ENCODE peak calls at places on chromosome 6, in four cellular contexts. One of them, this sample, is unnamed.

GRCh38 chr6:11436508-11437096 is 100.9 kb upstream of the TMEM170B start:
- DNase-seq in body of pancreas: no peak
- DNase-seq in psoas muscle: no peak
- DNase-seq in AG04450: no peak
- DNase-seq in this sample: no peak

GRCh38 chr6:139752086-139752485 is 377.6 kb upstream of the CITED2 start:
- DNase-seq in body of pancreas: no peak
- DNase-seq in psoas muscle: no peak
- DNase-seq in AG04450: no peak
- DNase-seq in this sample: no peak

GRCh38 chr6:30020629-30021028 is 40.4 kb upstream of the POLR1H start:
- DNase-seq in body of pancreas: no peak
- DNase-seq in psoas muscle: no peak
- DNase-seq in AG04450: no peak
- DNase-seq in this sample: no peak

GRCh38 chr6:136959471-136959891 is 37.4 kb downstream of the SLC35D3 start:
- DNase-seq in body of pancreas: peak
- DNase-seq in psoas muscle: no peak
- DNase-seq in AG04450: no peak
- DNase-seq in this sample: no peak

GRCh38 chr6:164063346-164063745 is 648.8 kb downstream of the QKI start:
- DNase-seq in body of pancreas: no peak
- DNase-seq in psoas muscle: no peak
- DNase-seq in AG04450: no peak
- DNase-seq in this sample: no peak

GRCh38 chr6:26157838-26158580 is 70.8 kb downstream of the HFE start:
- DNase-seq in body of pancreas: peak
- DNase-seq in psoas muscle: peak
- DNase-seq in AG04450: peak
- DNase-seq in this sample: peak

GRCh38 chr6:169723991-169724553 is at the start of gene PHF10:
- DNase-seq in body of pancreas: peak
- DNase-seq in psoas muscle: peak
- DNase-seq in AG04450: no peak
- DNase-seq in this sample: peak

GRCh38 chr6:125886914-125887313 is 69.7 kb upstream of the HINT3 start:
- DNase-seq in body of pancreas: no peak
- DNase-seq in psoas muscle: no peak
- DNase-seq in AG04450: no peak
- DNase-seq in this sample: no peak

GRCh38 chr6:111731404-111732195 is 125.9 kb upstream of the TRAF3IP2 start:
- DNase-seq in body of pancreas: no peak
- DNase-seq in psoas muscle: no peak
- DNase-seq in AG04450: no peak
- DNase-seq in this sample: no peak

GRCh38 chr6:158232445-158233213 is 64.5 kb downstream of the GTF2H5 start:
- DNase-seq in body of pancreas: peak
- DNase-seq in psoas muscle: peak
- DNase-seq in AG04450: no peak
- DNase-seq in this sample: peak

GRCh38 chr6:111238464-111239119 is 151.3 kb downstream of the SLC16A10 start:
- DNase-seq in body of pancreas: no peak
- DNase-seq in psoas muscle: no peak
- DNase-seq in AG04450: no peak
- DNase-seq in this sample: no peak

GRCh38 chr6:6836609-6837406 is 248.3 kb downstream of the LY86 start:
- DNase-seq in body of pancreas: no peak
- DNase-seq in psoas muscle: no peak
- DNase-seq in AG04450: no peak
- DNase-seq in this sample: no peak

GRCh38 chr6:44078795-44079671 is 48.2 kb downstream of the MRPL14 start:
- DNase-seq in body of pancreas: peak
- DNase-seq in psoas muscle: peak
- DNase-seq in AG04450: no peak
- DNase-seq in this sample: no peak

GRCh38 chr6:16929814-16930213 is 168.6 kb upstream of the ATXN1 start:
- DNase-seq in body of pancreas: no peak
- DNase-seq in psoas muscle: no peak
- DNase-seq in AG04450: peak
- DNase-seq in this sample: no peak

GRCh38 chr6:166618866-166619761 is 7.9 kb downstream of the RPS6KA2 start:
- DNase-seq in body of pancreas: no peak
- DNase-seq in psoas muscle: no peak
- DNase-seq in AG04450: no peak
- DNase-seq in this sample: no peak

GRCh38 chr6:167150815-167151557 is 6.8 kb downstream of the GPR31 start:
- DNase-seq in body of pancreas: no peak
- DNase-seq in psoas muscle: no peak
- DNase-seq in AG04450: no peak
- DNase-seq in this sample: no peak

GRCh38 chr6:17281100-17281496 is at the start of gene RBM24:
- DNase-seq in body of pancreas: peak
- DNase-seq in psoas muscle: peak
- DNase-seq in AG04450: peak
- DNase-seq in this sample: peak

DNA sequence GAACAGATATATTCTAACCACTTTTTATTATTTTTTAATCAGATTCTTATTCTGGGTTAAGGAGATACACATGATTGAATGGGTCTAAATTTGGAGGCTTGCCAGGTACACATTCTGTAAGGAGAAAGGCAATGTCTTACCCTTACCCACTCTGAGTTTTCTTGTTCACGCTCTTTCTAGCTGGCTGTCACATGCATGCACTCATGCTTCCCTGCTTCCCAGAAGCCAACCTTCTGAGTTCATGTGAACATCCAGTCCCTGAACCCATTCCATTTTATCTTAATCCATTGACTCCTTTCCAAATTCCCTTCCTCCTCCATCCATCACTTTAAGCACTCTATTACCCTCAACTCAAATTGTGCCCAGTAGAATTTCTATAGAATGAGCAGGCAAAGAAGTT is 17.5 kb upstream of the MOCS1 start:
- DNase-seq in body of pancreas: no peak
- DNase-seq in psoas muscle: no peak
- DNase-seq in AG04450: no peak
- DNase-seq in this sample: no peak
- H3K27ac ChIP-seq in body of pancreas: no peak
- H3K27ac ChIP-seq in psoas muscle: peak
- H3K27ac ChIP-seq in AG04450: no peak
- H3K27ac ChIP-seq in this sample: peak

DNA sequence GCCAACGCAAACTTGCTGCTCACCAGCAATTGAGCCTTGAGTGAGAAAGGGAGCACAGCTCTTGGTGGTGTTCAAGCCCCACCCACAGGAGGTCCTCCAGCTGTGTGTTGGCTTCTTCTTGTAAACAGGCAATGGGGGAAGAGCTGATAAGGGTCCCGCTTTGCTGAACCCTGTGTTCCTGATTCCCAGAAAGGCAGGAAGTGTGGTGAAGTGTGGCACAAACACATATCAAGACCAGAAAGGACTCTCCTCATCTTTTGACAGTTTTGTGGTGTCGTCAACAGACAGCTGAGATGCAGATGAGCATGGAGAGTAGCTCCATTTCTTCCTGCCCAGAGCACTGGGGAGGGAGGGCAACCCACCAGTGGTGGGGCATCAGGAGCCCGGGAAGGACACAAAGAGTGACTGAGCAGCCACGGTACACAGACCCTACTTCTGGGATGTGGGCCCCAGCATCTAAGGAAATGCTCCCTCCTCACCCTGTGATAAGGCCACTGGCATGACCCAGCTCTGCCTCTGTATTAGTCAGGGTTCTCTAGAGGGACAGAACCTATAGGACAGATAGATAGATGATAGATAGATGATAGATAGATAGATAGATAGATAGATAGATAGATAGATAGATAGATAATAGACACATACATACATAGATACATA is 188.9 kb upstream of the TAB2 start:
- DNase-seq in body of pancreas: peak
- DNase-seq in psoas muscle: no peak
- DNase-seq in AG04450: no peak
- DNase-seq in this sample: no peak
- H3K4me3 ChIP-seq in body of pancreas: no peak
- H3K4me3 ChIP-seq in psoas muscle: no peak
- H3K4me3 ChIP-seq in AG04450: no peak
- H3K4me3 ChIP-seq in this sample: no peak

GRCh38 chr6:373773-374724 is 17.5 kb upstream of the IRF4 start:
- DNase-seq in body of pancreas: no peak
- DNase-seq in psoas muscle: no peak
- DNase-seq in AG04450: no peak
- DNase-seq in this sample: no peak
- TF ChIP-seq CTCF in body of pancreas: peak
- TF ChIP-seq CTCF in psoas muscle: no peak
- TF ChIP-seq CTCF in AG04450: peak
- TF ChIP-seq CTCF in this sample: no peak

GRCh38 chr6:75934643-75935472 is 137.6 kb downstream of the IMPG1 start:
- DNase-seq in body of pancreas: peak
- DNase-seq in psoas muscle: no peak
- DNase-seq in AG04450: peak
- DNase-seq in this sample: no peak

GRCh38 chr6:75930954-75931689 is 141.3 kb downstream of the IMPG1 start:
- DNase-seq in body of pancreas: no peak
- DNase-seq in psoas muscle: no peak
- DNase-seq in AG04450: no peak
- DNase-seq in this sample: no peak

GRCh38 chr6:75933387-75933975 is 139.0 kb downstream of the IMPG1 start:
- DNase-seq in body of pancreas: no peak
- DNase-seq in psoas muscle: no peak
- DNase-seq in AG04450: no peak
- DNase-seq in this sample: no peak

GRCh38 chr6:75935473-75935793 is 137.0 kb downstream of the IMPG1 start:
- DNase-seq in body of pancreas: no peak
- DNase-seq in psoas muscle: no peak
- DNase-seq in AG04450: no peak
- DNase-seq in this sample: no peak

GRCh38 chr6:75932067-75932466 is 140.4 kb downstream of the IMPG1 start:
- DNase-seq in body of pancreas: peak
- DNase-seq in psoas muscle: no peak
- DNase-seq in AG04450: no peak
- DNase-seq in this sample: no peak
- H3K27ac ChIP-seq in body of pancreas: no peak
- H3K27ac ChIP-seq in psoas muscle: no peak
- H3K27ac ChIP-seq in AG04450: no peak
- H3K27ac ChIP-seq in this sample: no peak

DNA sequence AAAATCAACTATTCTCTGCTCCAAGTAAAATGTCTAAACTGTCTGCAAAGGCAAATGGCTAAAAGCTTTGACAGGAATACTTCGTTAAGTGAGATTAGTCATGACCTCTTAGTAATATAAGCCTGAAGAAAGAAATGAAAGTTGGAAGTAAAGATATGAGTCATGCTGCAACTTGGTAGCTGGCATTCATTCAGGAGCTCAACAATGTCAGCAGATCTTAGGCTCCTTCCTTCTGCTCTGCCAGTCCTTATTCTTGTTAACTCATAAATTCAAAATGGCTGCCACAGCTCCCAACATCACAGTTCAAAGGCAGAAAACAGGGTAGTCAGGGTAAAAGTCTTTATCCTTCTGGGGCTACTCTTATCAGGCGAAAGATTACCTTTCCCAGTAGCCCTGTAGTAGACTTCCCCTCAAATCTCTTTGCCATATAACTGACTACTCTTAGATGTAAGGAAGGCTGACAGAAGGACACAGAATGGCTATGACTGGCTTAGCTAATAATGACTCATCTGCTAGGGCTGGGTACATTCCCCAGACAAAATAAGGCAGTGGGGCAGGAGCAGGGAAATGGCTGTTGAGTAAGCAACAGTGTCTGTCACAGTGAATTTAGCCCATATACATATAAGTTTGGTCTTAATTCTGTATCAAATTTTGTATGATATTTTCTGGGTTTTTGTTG is 24.4 kb upstream of the C6orf62 start:
- DNase-seq in body of pancreas: no peak
- DNase-seq in psoas muscle: no peak
- DNase-seq in AG04450: peak
- DNase-seq in this sample: no peak
- H3K4me3 ChIP-seq in body of pancreas: no peak
- H3K4me3 ChIP-seq in psoas muscle: peak
- H3K4me3 ChIP-seq in AG04450: no peak
- H3K4me3 ChIP-seq in this sample: no peak

DNA sequence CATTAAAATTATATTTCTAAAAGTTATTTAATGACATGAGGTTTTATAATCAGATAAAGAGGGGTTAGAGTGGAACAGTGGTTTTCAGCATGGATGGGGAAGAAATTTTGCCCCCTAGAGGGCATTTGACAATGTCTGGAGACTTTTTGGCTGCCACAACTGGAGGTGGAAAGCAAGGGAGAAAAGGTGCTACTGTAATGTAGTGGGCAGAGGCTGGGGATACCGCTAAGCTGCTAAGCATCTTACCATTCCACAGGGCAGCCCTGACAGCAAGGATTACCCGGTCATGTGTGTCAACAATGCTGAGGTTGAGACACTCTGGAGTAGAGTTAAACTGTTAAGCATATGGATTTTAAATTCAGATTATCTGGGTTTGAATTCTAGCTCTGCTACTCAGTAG is 52.9 kb upstream of the FABP7 start:
- DNase-seq in body of pancreas: peak
- DNase-seq in psoas muscle: no peak
- DNase-seq in AG04450: no peak
- DNase-seq in this sample: no peak
- TF ChIP-seq CTCF in body of pancreas: peak
- TF ChIP-seq CTCF in psoas muscle: peak
- TF ChIP-seq CTCF in AG04450: peak
- TF ChIP-seq CTCF in this sample: no peak

GRCh38 chr6:89950446-89950845 is 56.2 kb downstream of the GJA10 start:
- DNase-seq in body of pancreas: no peak
- DNase-seq in psoas muscle: no peak
- DNase-seq in AG04450: no peak
- DNase-seq in this sample: no peak
- H3K27ac ChIP-seq in body of pancreas: no peak
- H3K27ac ChIP-seq in psoas muscle: no peak
- H3K27ac ChIP-seq in AG04450: no peak
- H3K27ac ChIP-seq in this sample: no peak

GRCh38 chr6:133501675-133502275 is 260.6 kb downstream of the EYA4 start:
- DNase-seq in body of pancreas: no peak
- DNase-seq in psoas muscle: no peak
- DNase-seq in AG04450: no peak
- DNase-seq in this sample: no peak

GRCh38 chr6:133502451-133503259 is 261.5 kb downstream of the EYA4 start:
- DNase-seq in body of pancreas: peak
- DNase-seq in psoas muscle: peak
- DNase-seq in AG04450: peak
- DNase-seq in this sample: peak

GRCh38 chr6:133503330-133503729 is 262.2 kb downstream of the EYA4 start:
- DNase-seq in body of pancreas: no peak
- DNase-seq in psoas muscle: no peak
- DNase-seq in AG04450: no peak
- DNase-seq in this sample: no peak

GRCh38 chr6:133504761-133505160 is 263.6 kb downstream of the EYA4 start:
- DNase-seq in body of pancreas: no peak
- DNase-seq in psoas muscle: no peak
- DNase-seq in AG04450: no peak
- DNase-seq in this sample: no peak

GRCh38 chr6:133505680-133506079 is 264.5 kb downstream of the EYA4 start:
- DNase-seq in body of pancreas: no peak
- DNase-seq in psoas muscle: no peak
- DNase-seq in AG04450: no peak
- DNase-seq in this sample: no peak
- H3K4me3 ChIP-seq in body of pancreas: no peak
- H3K4me3 ChIP-seq in psoas muscle: no peak
- H3K4me3 ChIP-seq in AG04450: no peak
- H3K4me3 ChIP-seq in this sample: no peak

GRCh38 chr6:13238017-13238416 is 90.3 kb downstream of the TBC1D7 start:
- DNase-seq in body of pancreas: no peak
- DNase-seq in psoas muscle: no peak
- DNase-seq in AG04450: no peak
- DNase-seq in this sample: no peak
- TF ChIP-seq CTCF in body of pancreas: no peak
- TF ChIP-seq CTCF in psoas muscle: no peak
- TF ChIP-seq CTCF in AG04450: no peak
- TF ChIP-seq CTCF in this sample: no peak

This sample was measured in coronary artery.